ENCODE peak calls at places on chromosome 4, in ten cellular contexts. B, J, U, Y, F, E, H, Z, D and K are unnamed samples.

GRCh38 chr4:3372264-3372932 is 69.4 kb upstream of the HGFAC start:
- DNase-seq in B (no peak), J (no peak), U (no peak), Y (no peak), F (no peak), E (no peak), H (no peak), Z (no peak), D (no peak), K (no peak)

GRCh38 chr4:126532527-126532926 is 1100.2 kb upstream of the INTU start:
- DNase-seq in B (no peak), J (no peak), U (no peak), Y (no peak), F (no peak), E (no peak), H (no peak), Z (no peak), D (no peak), K (no peak)

GRCh38 chr4:2408401-2408958 is 10.0 kb downstream of the ZFYVE28 start:
- DNase-seq in B (peak), J (no peak), U (peak), Y (no peak), F (no peak), E (no peak), H (no peak), Z (no peak), D (no peak), K (no peak)

GRCh38 chr4:73620115-73620792 is at the start of gene RASSF6:
- DNase-seq in B (no peak), J (peak), U (no peak), Y (peak), F (peak), E (no peak), H (peak), Z (peak), D (peak), K (no peak)

GRCh38 chr4:24801136-24801855 is 5.9 kb downstream of the SOD3 start:
- DNase-seq in B (no peak), J (no peak), U (no peak), Y (no peak), F (no peak), E (no peak), H (no peak), Z (no peak), D (no peak), K (no peak)

GRCh38 chr4:24642941-24643628 is 58.7 kb upstream of the DHX15 start:
- DNase-seq in B (no peak), J (peak), U (no peak), Y (no peak), F (no peak), E (no peak), H (peak), Z (no peak), D (no peak), K (peak)

GRCh38 chr4:109302366-109303140 is at the start of gene COL25A1:
- DNase-seq in B (no peak), J (no peak), U (peak), Y (peak), F (peak), E (no peak), H (no peak), Z (peak), D (peak), K (peak)

GRCh38 chr4:165700855-165701254 is 172.2 kb upstream of the TLL1 start:
- DNase-seq in B (no peak), J (peak), U (no peak), Y (no peak), F (no peak), E (no peak), H (no peak), Z (no peak), D (no peak), K (peak)

GRCh38 chr4:37715889-37716402 is 29.8 kb upstream of the RELL1 start:
- DNase-seq in B (no peak), J (peak), U (peak), Y (peak), F (no peak), E (no peak), H (peak), Z (no peak), D (no peak), K (no peak)

GRCh38 chr4:79598801-79599200 is 190.8 kb upstream of the GK2 start:
- DNase-seq in B (peak), J (no peak), U (no peak), Y (no peak), F (no peak), E (peak), H (no peak), Z (no peak), D (no peak), K (no peak)

GRCh38 chr4:1783011-1783410 is 10.1 kb upstream of the FGFR3 start:
- DNase-seq in B (no peak), J (no peak), U (no peak), Y (no peak), F (no peak), E (no peak), H (no peak), Z (no peak), D (no peak), K (no peak)

GRCh38 chr4:165369522-165369921 is 9.3 kb upstream of the CPE start:
- DNase-seq in B (no peak), J (peak), U (no peak), Y (no peak), F (no peak), E (no peak), H (no peak), Z (no peak), D (no peak), K (no peak)

GRCh38 chr4:7616193-7616592 is 181.5 kb upstream of the PSAPL1 start:
- DNase-seq in B (no peak), J (no peak), U (no peak), Y (no peak), F (no peak), E (no peak), H (no peak), Z (no peak), D (no peak), K (no peak)

GRCh38 chr4:148442830-148443549 is 776 bp upstream of the NR3C2 start:
- DNase-seq in B (peak), J (no peak), U (no peak), Y (no peak), F (no peak), E (no peak), H (no peak), Z (no peak), D (no peak), K (peak)

GRCh38 chr4:159111417-159111816 is 8.5 kb downstream of the RAPGEF2 start:
- DNase-seq in B (no peak), J (no peak), U (peak), Y (no peak), F (no peak), E (no peak), H (no peak), Z (no peak), D (no peak), K (no peak)

GRCh38 chr4:2135083-2135482 is 76.0 kb downstream of the NAT8L start:
- DNase-seq in B (peak), J (no peak), U (no peak), Y (no peak), F (no peak), E (no peak), H (no peak), Z (no peak), D (peak), K (peak)

GRCh38 chr4:158197194-158197593 is 13.1 kb upstream of the TMEM144 start:
- DNase-seq in B (no peak), J (no peak), U (no peak), Y (no peak), F (no peak), E (no peak), H (no peak), Z (no peak), D (no peak), K (no peak)

GRCh38 chr4:169677150-169677732 is 56.9 kb downstream of the CLCN3 start:
- DNase-seq in B (no peak), J (no peak), U (no peak), Y (peak), F (no peak), E (no peak), H (no peak), Z (peak), D (no peak), K (no peak)

GRCh38 chr4:48366611-48367010 is 25.3 kb downstream of the SLAIN2 start:
- DNase-seq in B (no peak), J (no peak), U (no peak), Y (no peak), F (no peak), E (no peak), H (no peak), Z (no peak), D (no peak), K (no peak)

GRCh38 chr4:4284827-4285618 is 4.9 kb downstream of the LYAR start:
- DNase-seq in B (no peak), J (peak), U (peak), Y (no peak), F (no peak), E (no peak), H (no peak), Z (no peak), D (no peak), K (peak)

GRCh38 chr4:15742083-15742582 is 36.0 kb upstream of the CD38 start:
- DNase-seq in B (no peak), J (no peak), U (no peak), Y (no peak), F (no peak), E (no peak), H (no peak), Z (no peak), D (no peak), K (no peak)

GRCh38 chr4:1205641-1206298 is 33.4 kb upstream of the SPON2 start:
- DNase-seq in B (no peak), J (no peak), U (no peak), Y (no peak), F (no peak), E (peak), H (no peak), Z (no peak), D (no peak), K (no peak)

GRCh38 chr4:153142700-153143438 is 61.4 kb upstream of the TRIM2 start:
- DNase-seq in B (peak), J (peak), U (peak), Y (peak), F (peak), E (peak), H (peak), Z (peak), D (peak), K (peak)

GRCh38 chr4:185810746-185811508 is 1.1 kb downstream of the SORBS2 start:
- DNase-seq in B (peak), J (no peak), U (no peak), Y (peak), F (no peak), E (no peak), H (no peak), Z (no peak), D (no peak), K (no peak)

GRCh38 chr4:3834921-3835521 is 68.8 kb downstream of the ADRA2C start:
- DNase-seq in B (no peak), J (no peak), U (no peak), Y (no peak), F (no peak), E (no peak), H (no peak), Z (no peak), D (no peak), K (no peak)

GRCh38 chr4:142334931-142335330 is 511.2 kb downstream of the INPP4B start:
- DNase-seq in B (no peak), J (no peak), U (no peak), Y (no peak), F (no peak), E (no peak), H (no peak), Z (no peak), D (no peak), K (no peak)

GRCh38 chr4:2646386-2647149 is 109.6 kb downstream of the TNIP2 start:
- DNase-seq in B (no peak), J (no peak), U (no peak), Y (no peak), F (no peak), E (no peak), H (no peak), Z (no peak), D (no peak), K (no peak)

GRCh38 chr4:48047421-48047844 is 30.9 kb downstream of the NIPAL1 start:
- DNase-seq in B (no peak), J (no peak), U (no peak), Y (no peak), F (peak), E (no peak), H (no peak), Z (no peak), D (no peak), K (no peak)

GRCh38 chr4:81412941-81413488 is 58.7 kb downstream of the RASGEF1B start:
- DNase-seq in B (no peak), J (no peak), U (no peak), Y (no peak), F (no peak), E (no peak), H (no peak), Z (no peak), D (no peak), K (no peak)

GRCh38 chr4:4974727-4975126 is 44.5 kb downstream of the CYTL1 start:
- DNase-seq in B (no peak), J (no peak), U (no peak), Y (no peak), F (no peak), E (no peak), H (no peak), Z (no peak), D (no peak), K (no peak)

GRCh38 chr4:110188113-110188512 is 10.3 kb downstream of the ELOVL6 start:
- DNase-seq in B (no peak), J (no peak), U (no peak), Y (no peak), F (no peak), E (no peak), H (no peak), Z (no peak), D (no peak), K (no peak)

GRCh38 chr4:21790437-21791029 is 158.0 kb downstream of the KCNIP4 start:
- DNase-seq in B (peak), J (no peak), U (peak), Y (peak), F (no peak), E (no peak), H (no peak), Z (no peak), D (no peak), K (peak)

GRCh38 chr4:82694106-82694505 is 104.5 kb downstream of the SCD5 start:
- DNase-seq in B (no peak), J (no peak), U (no peak), Y (no peak), F (no peak), E (no peak), H (no peak), Z (no peak), D (no peak), K (no peak)

GRCh38 chr4:140005699-140006098 is 148.3 kb downstream of the MAML3 start:
- DNase-seq in B (no peak), J (no peak), U (no peak), Y (peak), F (no peak), E (no peak), H (no peak), Z (peak), D (peak), K (no peak)

GRCh38 chr4:165580379-165580905 is 201.6 kb downstream of the CPE start:
- DNase-seq in B (peak), J (peak), U (no peak), Y (no peak), F (no peak), E (no peak), H (peak), Z (no peak), D (no peak), K (peak)

GRCh38 chr4:155929833-155930232 is 23.8 kb downstream of the CTSO start:
- DNase-seq in B (no peak), J (no peak), U (no peak), Y (no peak), F (no peak), E (no peak), H (no peak), Z (no peak), D (no peak), K (no peak)